ENCODE peak calls at places on chromosomes 6 and 20, in seven cellular contexts. J is gastrocnemius medialis, V is Caco-2, I is neural crest cell, H is body of pancreas, G is tibial nerve, F is lower leg skin. Z is an unnamed sample.

GRCh38 chr6:106117579-106117978 is 31.4 kb downstream of the PRDM1 start:
- DNase-seq in J (no peak), V (no peak), I (no peak), H (no peak), G (no peak), F (no peak), Z (no peak)

GRCh38 chr6:41502607-41503434 is 43.4 kb upstream of the FOXP4 start:
- DNase-seq in J (no peak), V (peak), I (no peak), H (peak), G (peak), F (no peak), Z (peak)

GRCh38 chr20:33656010-33656782 is 5.9 kb upstream of the C20orf144 start:
- DNase-seq in J (no peak), V (no peak), I (no peak), H (no peak), G (no peak), F (peak), Z (peak)

GRCh38 chr6:167804281-167805013 is 22.3 kb upstream of the AFDN start:
- DNase-seq in J (no peak), V (no peak), I (no peak), H (no peak), G (no peak), F (peak), Z (no peak)

GRCh38 chr6:43456737-43457126 is 1.4 kb upstream of the DLK2 start:
- DNase-seq in J (no peak), V (no peak), I (no peak), H (no peak), G (no peak), F (no peak), Z (no peak)

GRCh38 chr6:36075656-36076055 is 48.0 kb downstream of the MAPK14 start:
- DNase-seq in J (no peak), V (peak), I (no peak), H (no peak), G (no peak), F (no peak), Z (no peak)

GRCh38 chr6:73234732-73235131 is 9.4 kb upstream of the KHDC1L start:
- DNase-seq in J (no peak), V (no peak), I (no peak), H (no peak), G (no peak), F (no peak), Z (no peak)

GRCh38 chr6:2839982-2840793 is 1.5 kb downstream of the SERPINB1 start:
- DNase-seq in J (no peak), V (no peak), I (no peak), H (no peak), G (no peak), F (no peak), Z (no peak)

GRCh38 chr6:110514818-110515217 is 38.4 kb upstream of the SLC22A16 start:
- DNase-seq in J (no peak), V (no peak), I (no peak), H (no peak), G (no peak), F (no peak), Z (no peak)

GRCh38 chr20:38764563-38765355 is 16.5 kb downstream of the ACTR5 start:
- DNase-seq in J (peak), V (no peak), I (no peak), H (peak), G (no peak), F (peak), Z (no peak)

GRCh38 chr6:140319209-140319608 is 944.8 kb upstream of the CITED2 start:
- DNase-seq in J (no peak), V (no peak), I (no peak), H (no peak), G (no peak), F (no peak), Z (no peak)

GRCh38 chr6:143632894-143633293 is 44.9 kb upstream of the PHACTR2 start:
- DNase-seq in J (no peak), V (no peak), I (no peak), H (no peak), G (no peak), F (no peak), Z (no peak)

GRCh38 chr6:38239719-38240451 is 399.8 kb downstream of the BTBD9 start:
- DNase-seq in J (no peak), V (no peak), I (no peak), H (no peak), G (no peak), F (no peak), Z (no peak)

GRCh38 chr6:15484115-15484514 is 178.7 kb downstream of the DTNBP1 start:
- DNase-seq in J (peak), V (no peak), I (no peak), H (no peak), G (no peak), F (no peak), Z (no peak)

GRCh38 chr6:2244261-2245102 is 923 bp downstream of the GMDS start:
- DNase-seq in J (peak), V (peak), I (no peak), H (no peak), G (no peak), F (no peak), Z (no peak)

GRCh38 chr6:80316655-80317332 is 210.3 kb downstream of the BCKDHB start:
- DNase-seq in J (no peak), V (no peak), I (no peak), H (no peak), G (no peak), F (no peak), Z (no peak)

GRCh38 chr6:144944121-144944520 is 659.0 kb downstream of the UTRN start:
- DNase-seq in J (no peak), V (no peak), I (no peak), H (no peak), G (no peak), F (no peak), Z (no peak)

GRCh38 chr6:106370639-106371038 is 10.1 kb downstream of the CRYBG1 start:
- DNase-seq in J (no peak), V (no peak), I (no peak), H (no peak), G (no peak), F (no peak), Z (no peak)

GRCh38 chr6:24721461-24722215 is 2.7 kb upstream of the C6orf62 start:
- DNase-seq in J (no peak), V (peak), I (no peak), H (peak), G (no peak), F (peak), Z (no peak)

GRCh38 chr6:155595264-155595663 is 139.6 kb upstream of the NOX3 start:
- DNase-seq in J (no peak), V (peak), I (no peak), H (no peak), G (no peak), F (no peak), Z (no peak)
- TF ChIP-seq CTCF in J (no peak), V (no peak), I (no peak), H (no peak), G (no peak), F (no peak), Z (no peak)

DNA sequence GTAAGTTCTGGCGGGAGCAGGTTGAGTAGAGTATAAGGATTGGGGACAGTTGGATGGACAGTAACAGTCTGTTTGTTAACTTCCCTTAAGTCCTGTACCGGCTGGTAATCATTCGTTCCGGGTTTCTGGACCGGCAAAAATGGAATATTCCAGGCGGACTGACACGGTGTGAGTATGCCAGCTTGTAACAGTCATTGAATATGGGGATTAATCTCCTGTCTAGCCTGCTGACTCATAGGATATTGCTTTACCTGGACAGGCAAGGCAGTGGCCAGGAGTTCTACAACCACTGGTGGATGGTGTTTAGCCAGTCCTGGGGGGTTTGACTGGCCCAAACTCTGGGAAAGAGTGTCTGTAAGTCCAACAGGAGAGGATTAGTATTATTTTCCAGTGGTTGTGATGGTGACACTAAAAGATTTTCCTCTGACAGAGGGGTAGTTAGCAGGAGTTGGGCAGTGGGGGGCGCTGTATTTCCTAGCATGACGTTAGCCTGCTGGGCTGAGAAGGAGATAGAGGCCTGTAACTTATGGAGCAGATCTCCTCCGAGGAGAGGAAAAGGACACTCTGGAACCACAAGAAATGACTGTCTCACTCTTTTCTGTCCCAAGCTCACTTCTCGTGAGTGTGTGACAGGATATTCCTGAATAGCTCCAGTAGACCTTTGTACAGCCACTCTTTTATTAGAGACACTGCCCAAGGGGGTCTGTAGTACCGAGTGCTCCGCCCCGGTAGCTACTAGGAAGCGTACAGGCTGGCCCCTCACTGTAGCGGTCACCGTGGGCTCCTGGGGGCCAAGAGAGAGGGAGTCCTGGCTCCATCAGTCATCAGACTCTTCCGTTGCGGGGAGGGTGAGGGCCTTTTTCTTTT is 152.2 kb downstream of the TRIM27 start:
- DNase-seq in J (no peak), V (no peak), I (no peak), H (no peak), G (no peak), F (no peak), Z (no peak)
- TF ChIP-seq CTCF in J (no peak), V (peak), I (peak), H (no peak), G (no peak), F (no peak), Z (no peak)

DNA sequence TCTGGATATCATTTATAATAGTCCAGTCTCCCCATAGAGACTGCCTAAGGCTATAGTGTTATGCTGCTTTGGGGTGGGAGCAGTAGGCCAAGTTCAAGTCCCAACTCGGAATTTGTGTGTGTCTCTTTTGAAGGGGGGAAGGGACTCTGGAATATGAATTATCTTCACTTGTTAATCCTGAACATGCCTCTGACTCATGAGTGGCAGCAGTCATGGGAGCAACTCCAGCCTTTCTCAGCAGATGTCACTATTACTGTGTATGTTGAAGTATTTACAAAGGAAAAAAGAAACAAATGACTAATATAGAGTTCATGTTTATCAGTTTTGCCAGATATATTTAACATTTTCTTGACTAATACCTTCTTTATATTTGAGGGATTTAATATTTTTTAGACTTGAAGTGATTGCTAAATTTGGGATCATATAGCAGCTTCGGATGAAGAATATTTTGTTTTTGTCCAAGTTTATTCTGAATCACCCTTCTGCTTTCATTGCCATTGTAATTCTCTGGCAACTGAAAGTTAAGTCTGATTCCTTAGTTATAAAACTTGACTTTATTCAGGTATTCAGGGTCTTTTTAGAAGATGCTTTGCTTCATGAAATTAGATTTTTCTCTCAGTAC is 23.4 kb downstream of the FAM217A start:
- DNase-seq in J (peak), V (peak), I (no peak), H (peak), G (no peak), F (no peak), Z (no peak)
- TF ChIP-seq CTCF in J (peak), V (peak), I (peak), H (peak), G (peak), F (no peak), Z (peak)

GRCh38 chr6:17907467-17908229 is 79.8 kb downstream of the KIF13A start:
- DNase-seq in J (peak), V (peak), I (no peak), H (peak), G (peak), F (peak), Z (peak)
- TF ChIP-seq CTCF in J (no peak), V (no peak), I (no peak), H (no peak), G (no peak), F (no peak), Z (no peak)

GRCh38 chr6:90296346-90297123 is at the start of gene BACH2:
- DNase-seq in J (peak), V (peak), I (peak), H (peak), G (peak), F (peak), Z (peak)
- TF ChIP-seq CTCF in J (no peak), V (no peak), I (peak), H (peak), G (no peak), F (no peak), Z (no peak)

DNA sequence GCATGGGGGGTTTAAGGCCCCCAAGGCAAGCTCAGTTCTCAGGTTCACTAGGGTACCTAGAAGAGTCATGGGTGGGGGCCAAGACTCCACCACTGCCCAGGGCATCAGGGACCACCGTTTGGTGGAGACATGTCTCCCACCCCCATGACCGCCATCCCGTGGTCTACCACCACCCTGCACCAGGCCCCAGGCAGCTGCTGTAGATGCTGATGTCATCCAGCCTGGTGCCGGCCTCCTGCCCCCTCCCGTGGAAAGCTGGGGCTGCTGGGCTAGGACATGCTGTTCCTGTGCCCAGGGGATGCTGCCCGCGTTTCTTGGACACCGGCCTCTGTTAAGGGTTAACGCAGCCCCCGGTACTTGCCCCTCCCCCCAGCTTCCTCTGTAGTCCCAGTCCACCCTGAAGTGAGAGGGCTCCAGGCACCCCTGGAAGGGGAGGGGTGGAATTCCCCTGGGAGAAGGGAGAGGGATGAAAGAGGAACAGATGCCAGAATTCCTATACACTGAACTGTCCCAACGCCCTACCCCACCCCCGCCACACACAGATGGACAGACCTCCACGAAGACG is 587 bp downstream of the IP6K3 start:
- DNase-seq in J (peak), V (no peak), I (no peak), H (peak), G (no peak), F (no peak), Z (peak)
- TF ChIP-seq CTCF in J (no peak), V (no peak), I (no peak), H (no peak), G (no peak), F (no peak), Z (no peak)

GRCh38 chr6:169487579-169488205 is 214.1 kb downstream of the WDR27 start:
- DNase-seq in J (no peak), V (no peak), I (no peak), H (no peak), G (no peak), F (no peak), Z (no peak)
- TF ChIP-seq CTCF in J (no peak), V (peak), I (no peak), H (no peak), G (no peak), F (no peak), Z (peak)

DNA sequence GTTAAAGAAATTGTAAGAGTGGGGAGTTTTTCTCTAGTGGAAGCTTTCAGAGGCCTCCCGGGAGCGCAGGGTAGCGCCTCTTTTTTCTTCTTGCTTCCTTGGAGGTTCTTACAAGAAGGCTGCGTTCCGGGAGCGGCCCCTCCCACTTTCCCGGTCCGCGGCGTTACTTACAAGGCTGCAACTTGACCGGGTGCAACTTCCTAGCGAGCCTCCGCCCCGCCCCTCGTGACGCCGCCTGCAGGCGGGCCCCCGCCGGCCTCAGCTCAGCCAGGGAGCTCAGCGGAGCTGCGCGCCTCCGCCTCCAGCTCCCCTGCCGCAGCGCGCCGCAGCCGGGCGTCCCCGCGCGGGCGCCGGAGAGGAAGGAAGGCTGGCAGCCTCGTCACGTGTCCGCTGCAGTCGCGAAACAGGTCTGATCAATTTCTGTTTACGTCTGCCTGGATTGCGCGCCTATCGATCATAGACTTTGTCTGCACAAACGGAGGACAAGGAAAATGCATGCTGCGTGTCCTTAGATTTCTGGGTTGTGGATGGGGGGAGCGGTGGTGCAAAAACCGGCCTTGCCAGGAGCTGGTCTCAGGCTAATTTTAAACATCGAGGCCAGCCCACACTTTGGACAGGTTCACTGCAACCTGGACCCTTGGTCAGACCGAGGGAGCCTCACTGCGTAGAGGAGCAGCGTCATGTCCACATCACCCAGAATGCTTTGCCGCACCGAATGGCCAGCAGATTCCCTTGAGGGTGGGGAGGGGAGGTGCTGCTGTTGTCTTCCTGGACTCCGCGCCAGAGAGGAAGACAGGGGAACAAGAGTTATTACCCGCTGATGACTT is at the start of the genes FAM217B and PPP1R3D:
- DNase-seq in J (peak), V (peak), I (peak), H (peak), G (peak), F (peak), Z (peak)
- TF ChIP-seq CTCF in J (no peak), V (peak), I (peak), H (no peak), G (no peak), F (no peak), Z (peak)

GRCh38 chr6:56685102-56685733 is 42.5 kb upstream of the DST start:
- DNase-seq in J (no peak), V (no peak), I (no peak), H (no peak), G (no peak), F (no peak), Z (no peak)
- TF ChIP-seq CTCF in J (no peak), V (no peak), I (no peak), H (no peak), G (no peak), F (no peak), Z (no peak)

Z was measured in kidney.